ENCODE peak calls at places on chromosomes 7 and 10, in four cellular contexts. O, X, H and Q are unnamed samples.

GRCh38 chr10:119319920-119320258 is 112.5 kb downstream of the GRK5 start:
- DNase-seq in O (no peak), X (no peak), H (no peak), Q (no peak)

GRCh38 chr7:3859436-3859835 is 558.4 kb downstream of the SDK1 start:
- DNase-seq in O (no peak), X (no peak), H (no peak), Q (no peak)

GRCh38 chr10:88207121-88207546 is 343.7 kb downstream of the PTEN start:
- DNase-seq in O (no peak), X (no peak), H (no peak), Q (no peak)

GRCh38 chr10:80493482-80494021 is 39.4 kb downstream of the TSPAN14 start:
- DNase-seq in O (no peak), X (peak), H (no peak), Q (peak)

GRCh38 chr10:104333037-104333727 is 5.1 kb downstream of the ITPRIP start:
- DNase-seq in O (no peak), X (no peak), H (no peak), Q (no peak)

GRCh38 chr10:80477813-80478212 is 23.7 kb downstream of the TSPAN14 start:
- DNase-seq in O (no peak), X (peak), H (no peak), Q (no peak)

GRCh38 chr10:113073549-113074189 is 123.6 kb downstream of the TCF7L2 start:
- DNase-seq in O (peak), X (peak), H (no peak), Q (peak)

GRCh38 chr10:11757452-11757819 is 15.3 kb downstream of the ECHDC3 start:
- DNase-seq in O (peak), X (peak), H (no peak), Q (peak)

GRCh38 chr7:70303309-70303708 is 705.0 kb downstream of the AUTS2 start:
- DNase-seq in O (no peak), X (no peak), H (no peak), Q (no peak)

GRCh38 chr7:53383131-53383530 is 347.7 kb downstream of the POM121L12 start:
- DNase-seq in O (no peak), X (no peak), H (no peak), Q (no peak)

GRCh38 chr7:69199661-69200060 is 398.6 kb upstream of the AUTS2 start:
- DNase-seq in O (no peak), X (no peak), H (no peak), Q (no peak)

GRCh38 chr7:130435455-130435854 is 5.4 kb downstream of the CEP41 start:
- DNase-seq in O (no peak), X (no peak), H (no peak), Q (no peak)

GRCh38 chr10:47176903-47177860 is 122.8 kb upstream of the GDF10 start:
- DNase-seq in O (no peak), X (no peak), H (no peak), Q (peak)

GRCh38 chr10:82813856-82814255 is 938.9 kb downstream of the NRG3 start:
- DNase-seq in O (no peak), X (peak), H (no peak), Q (no peak)

GRCh38 chr7:129796186-129796775 is 156.5 kb downstream of the UBE2H start:
- DNase-seq in O (no peak), X (no peak), H (no peak), Q (no peak)

GRCh38 chr10:1133495-1134045 is 77.4 kb downstream of the WDR37 start:
- DNase-seq in O (no peak), X (no peak), H (no peak), Q (no peak)

GRCh38 chr10:97003151-97003803 is 171.2 kb downstream of the LCOR start:
- DNase-seq in O (no peak), X (no peak), H (no peak), Q (no peak)

GRCh38 chr10:103833731-103834365 is 21.5 kb downstream of the SH3PXD2A start:
- DNase-seq in O (no peak), X (no peak), H (no peak), Q (no peak)

GRCh38 chr7:151175793-151176311 is 8.4 kb upstream of the GBX1 start:
- DNase-seq in O (no peak), X (no peak), H (no peak), Q (no peak)

GRCh38 chr7:16989883-16990413 is 108.2 kb upstream of the AGR3 start:
- DNase-seq in O (peak), X (peak), H (peak), Q (peak)

GRCh38 chr7:35035511-35035921 is 1.8 kb downstream of the DPY19L1 start:
- DNase-seq in O (no peak), X (no peak), H (no peak), Q (no peak)

GRCh38 chr7:131652934-131653333 is 96.5 kb upstream of the PODXL start:
- DNase-seq in O (no peak), X (no peak), H (no peak), Q (no peak)

GRCh38 chr10:132097609-132098377 is 32.0 kb downstream of the JAKMIP3 start:
- DNase-seq in O (no peak), X (no peak), H (no peak), Q (no peak)

GRCh38 chr10:29253096-29254029 is 35.5 kb upstream of the LYZL1 start:
- DNase-seq in O (no peak), X (peak), H (no peak), Q (no peak)

GRCh38 chr10:23439452-23439919 is 611 bp downstream of the OTUD1 start:
- DNase-seq in O (no peak), X (no peak), H (no peak), Q (no peak)